ENCODE peak calls at places on chromosomes 1 and 21, in six cellular contexts. J is K562, M is fibroblast of lung, D is mammary epithelial cell, N is OCI-LY7, U is astrocyte. S is an unnamed sample.

GRCh38 chr1:228340686-228341449 is 65.8 kb downstream of the TRIM11 start:
- DNase-seq in U (no peak), D (no peak), J (peak; percentile 86), M (peak; percentile 3), N (peak; percentile 23), S (no peak)

GRCh38 chr1:42935313-42935624 is 23.4 kb downstream of the SLC2A1 start:
- DNase-seq in D (no peak), J (no peak), M (no peak), N (peak; percentile 50), U (no peak), S (no peak)

GRCh38 chr1:156407760-156408159 is 38.7 kb downstream of the RHBG start:
- DNase-seq in D (no peak), U (no peak), J (no peak), M (no peak), N (no peak), S (no peak)

GRCh38 chr1:91827094-91828006 is 58.6 kb downstream of the TGFBR3 start:
- DNase-seq in N (no peak), D (peak; percentile 51), U (no peak), J (no peak), M (no peak), S (no peak)

GRCh38 chr21:41008971-41009370 is 159.0 kb upstream of the BACE2 start:
- DNase-seq in J (no peak), U (no peak), M (no peak), D (no peak), N (no peak), S (no peak)

GRCh38 chr21:46424621-46425020 is 34.1 kb upstream of the DIP2A start:
- DNase-seq in N (no peak), D (no peak), M (no peak), U (no peak), J (no peak), S (no peak)

GRCh38 chr1:36080801-36081200 is 3.1 kb upstream of the TEKT2 start:
- DNase-seq in N (no peak), U (no peak), D (peak; percentile 31), J (no peak), M (no peak), S (peak; percentile 35)

GRCh38 chr1:34500451-34500850 is 254.4 kb upstream of the GJB5 start:
- DNase-seq in U (no peak), D (no peak), M (no peak), N (no peak), J (peak; percentile 25), S (no peak)

GRCh38 chr1:183716286-183716685 is 63.2 kb upstream of the APOBEC4 start:
- DNase-seq in D (no peak), M (no peak), N (no peak), J (no peak), U (no peak), S (no peak)

GRCh38 chr1:168161459-168161858 is 17.3 kb upstream of the TIPRL start:
- DNase-seq in D (no peak), N (no peak), J (peak; percentile 76), U (no peak), M (no peak), S (no peak)

GRCh38 chr1:83641206-83641658 is 357.7 kb downstream of the TTLL7 start:
- DNase-seq in J (no peak), M (peak; percentile 46), N (no peak), U (no peak), D (peak; percentile 3), S (no peak)

GRCh38 chr21:29080454-29080930 is 7.0 kb upstream of the CCT8 start:
- DNase-seq in M (no peak), N (no peak), D (no peak), U (peak; percentile 69), J (no peak), S (no peak)

GRCh38 chr21:46357335-46357604 is 33.3 kb downstream of the PCNT start:
- DNase-seq in D (no peak), N (no peak), M (no peak), J (no peak), U (no peak), S (no peak)

GRCh38 chr1:221708987-221709386 is 32.9 kb downstream of the DUSP10 start:
- DNase-seq in M (peak; percentile 66), U (peak; percentile 86), N (no peak), D (peak; percentile 81), J (no peak), S (peak; percentile 59)

GRCh38 chr1:219659682-219660081 is 46.8 kb upstream of the ZC3H11B start:
- DNase-seq in D (no peak), U (peak; percentile 84), N (no peak), M (peak; percentile 70), J (no peak), S (no peak)

GRCh38 chr1:205512059-205513045 is 7.9 kb downstream of the CDK18 start:
- DNase-seq in N (no peak), U (peak; percentile 50), J (no peak), D (no peak), M (no peak), S (no peak)

GRCh38 chr1:14140800-14141526 is 441.0 kb downstream of the PRDM2 start:
- DNase-seq in M (no peak), U (peak; percentile 29), J (no peak), D (no peak), N (no peak), S (no peak)

GRCh38 chr1:9203623-9204022 is 31.0 kb upstream of the H6PD start:
- DNase-seq in N (no peak), J (no peak), M (no peak), D (peak; percentile 40), U (no peak), S (no peak)

GRCh38 chr1:203133969-203134725 is 6.6 kb downstream of the ADORA1 start:
- DNase-seq in N (no peak), U (peak; percentile 58), J (no peak), D (no peak), M (no peak), S (peak; percentile 75)

GRCh38 chr1:194068444-194069167 is 882.2 kb upstream of the B3GALT2 start:
- DNase-seq in N (no peak), D (no peak), J (no peak), M (no peak), U (no peak), S (no peak)

GRCh38 chr1:91162613-91163012 is 140.8 kb upstream of the ZNF644 start:
- DNase-seq in M (no peak), U (no peak), J (no peak), D (no peak), N (no peak), S (no peak)

GRCh38 chr1:170483041-170483440 is 48.9 kb upstream of the GORAB start:
- DNase-seq in D (no peak), U (no peak), M (peak; percentile 18), N (no peak), J (no peak), S (no peak)

GRCh38 chr1:94237291-94238226 is at the start of gene ARHGAP29:
- DNase-seq in D (peak; percentile 83), J (peak; percentile 75), U (peak; percentile 39), M (peak; percentile 44), N (peak; percentile 40), S (peak; percentile 91)

GRCh38 chr1:110280126-110280525 is 59.1 kb upstream of the RBM15 start:
- DNase-seq in U (no peak), J (no peak), D (no peak), M (no peak), N (peak; percentile 7), S (no peak)
- TF ChIP-seq CTCF in U (no peak), J (no peak), D (no peak), M (no peak), N (peak; percentile 27), S (no peak)

GRCh38 chr1:115546846-115547245 is 94.9 kb upstream of the VANGL1 start:
- DNase-seq in D (no peak), U (no peak), N (no peak), J (no peak), M (no peak), S (no peak)
- H3K36me3 ChIP-seq in D (no peaks in the 10 kb centered on the region), U (no peaks in the 10 kb centered on the region), N (no peaks in the 10 kb centered on the region), J (no peaks in the 10 kb centered on the region), M (no peaks in the 10 kb centered on the region), S (no peaks in the 10 kb centered on the region)

GRCh38 chr1:176193023-176193422 is 14.1 kb downstream of the COP1 start:
- DNase-seq in D (no peak), J (no peak), N (no peak), M (no peak), U (peak; percentile 3), S (no peak)
- H3K79me2 ChIP-seq in D (peaks cover 99% of the 10 kb centered on the region), J (peaks cover 100% of the 10 kb centered on the region), N (peaks cover 100% of the 10 kb centered on the region), M (peaks cover 87% of the 10 kb centered on the region), U (peaks cover 100% of the 10 kb centered on the region), S (peaks cover 100% of the 10 kb centered on the region)

GRCh38 chr1:44037154-44037553 is 5.9 kb upstream of the SLC6A9 start:
- DNase-seq in D (no peak), M (no peak), J (peak; percentile 40), N (no peak), U (no peak), S (no peak)
- TF ChIP-seq CTCF in D (no peak), M (no peak), J (no peak), N (no peak), U (no peak), S (no peak)

GRCh38 chr1:1752671-1753606 is 25.3 kb downstream of the NADK start:
- DNase-seq in U (no peak), D (no peak), N (no peak), M (no peak), J (no peak), S (no peak)
- H3K36me3 ChIP-seq in U (peaks cover 4% of the 10 kb centered on the region), D (peaks cover 11% of the 10 kb centered on the region), N (peaks cover 60% of the 10 kb centered on the region), M (peaks cover 21% of the 10 kb centered on the region), J (peaks cover 59% of the 10 kb centered on the region), S (peaks cover 7% of the 10 kb centered on the region)

GRCh38 chr21:26100573-26100972 is 70.0 kb downstream of the APP start:
- DNase-seq in D (no peak), J (no peak), U (no peak), M (no peak), N (no peak), S (no peak)

GRCh38 chr21:26107439-26107838 is 63.1 kb downstream of the APP start:
- DNase-seq in J (no peak), D (no peak), N (no peak), M (no peak), U (no peak), S (no peak)

GRCh38 chr21:26106562-26106961 is 64.0 kb downstream of the APP start:
- DNase-seq in J (no peak), U (no peak), M (no peak), N (no peak), D (no peak), S (no peak)

GRCh38 chr21:26110703-26111102 is 59.9 kb downstream of the APP start:
- DNase-seq in U (no peak), M (no peak), J (no peak), D (no peak), N (no peak), S (no peak)

DNA sequence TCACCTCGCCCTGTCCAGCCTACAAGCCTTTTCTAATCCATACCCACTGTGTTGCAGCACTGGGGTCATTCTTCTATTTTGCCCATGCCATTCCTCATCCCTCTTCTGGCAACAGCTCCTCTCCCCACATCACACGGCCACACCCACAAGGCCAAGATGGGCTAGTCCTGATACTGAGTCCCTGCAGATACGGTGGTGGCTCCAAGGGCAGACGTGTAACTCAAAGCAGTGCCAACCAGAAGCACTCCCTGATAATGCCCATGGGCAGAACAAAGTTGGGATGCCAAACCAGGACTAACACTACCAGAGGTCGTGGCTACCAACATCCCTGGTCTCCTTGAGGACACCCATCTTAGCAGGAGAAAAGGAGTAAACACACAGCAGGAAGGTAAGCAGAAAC is 64.8 kb downstream of the APP start:
- DNase-seq in U (no peak), J (no peak), N (no peak), D (no peak), M (no peak), S (no peak)
- H3K79me2 ChIP-seq in U (peaks cover 62% of the 10 kb centered on the region), J (no peaks in the 10 kb centered on the region), N (no peaks in the 10 kb centered on the region), D (peaks cover 95% of the 10 kb centered on the region), M (peaks cover 24% of the 10 kb centered on the region), S (peaks cover 14% of the 10 kb centered on the region)

GRCh38 chr1:109498161-109498801 is 4.4 kb downstream of the CYB561D1 start:
- DNase-seq in D (no peak), N (peak; percentile 29), J (peak; percentile 46), U (no peak), M (peak; percentile 25), S (no peak)
- TF ChIP-seq CTCF in D (peak; percentile 47), N (peak; percentile 66), J (peak; percentile 63), U (peak; percentile 49), M (peak; percentile 65), S (peak; percentile 58)